ENCODE peak calls at places on chromosomes 13 and 19, in ten cellular contexts. L is tibial artery; N is effector memory CD4-positive, alpha-beta T cell; R is mesendoderm; S is heart right ventricle; G is uterus; Q is upper lobe of right lung; A is fibroblast of lung; J is naive thymus-derived CD4-positive, alpha-beta T cell; C is pancreas. X is an unnamed sample.

GRCh38 chr19:30116984-30117555 is 175.0 kb downstream of the URI1 start:
- DNase-seq in L (no peak), N (no peak), R (peak; percentile 7), S (no peak), G (no peak), Q (peak; percentile 28), A (no peak), J (no peak), C (no peak), X (no peak)

GRCh38 chr19:45763691-45764294 is 5.3 kb downstream of the SIX5 start:
- DNase-seq in L (no peak), N (no peak), R (no peak), S (no peak), G (peak; percentile 45), Q (no peak), A (no peak), J (no peak), C (no peak), X (no peak)

GRCh38 chr13:77390391-77390790 is 63.5 kb upstream of the MYCBP2 start:
- DNase-seq in L (peak; percentile 67), N (no peak), R (no peak), S (no peak), G (no peak), Q (no peak), A (no peak), J (no peak), C (no peak), X (no peak)

GRCh38 chr13:61128850-61129645 is 286.6 kb downstream of the PCDH20 start:
- DNase-seq in L (no peak), N (no peak), R (peak; percentile 25), S (no peak), G (no peak), Q (no peak), A (peak; percentile 37), J (no peak), C (no peak), X (no peak)

GRCh38 chr13:50969691-50970090 is 60.1 kb downstream of the RNASEH2B start:
- DNase-seq in L (no peak), N (no peak), R (peak; percentile 87), S (no peak), G (no peak), Q (no peak), A (peak; percentile 17), J (no peak), C (no peak), X (peak; percentile 16)

GRCh38 chr13:101520672-101521071 is 68.2 kb downstream of the ITGBL1 start:
- DNase-seq in L (no peak), N (no peak), R (no peak), S (no peak), G (no peak), Q (no peak), A (peak; percentile 81), J (no peak), C (no peak), X (peak; percentile 69)

GRCh38 chr13:75181906-75182305 is 300.1 kb downstream of the TBC1D4 start:
- DNase-seq in L (no peak), N (no peak), R (no peak), S (no peak), G (no peak), Q (no peak), A (peak; percentile 93), J (no peak), C (no peak), X (peak; percentile 56)

GRCh38 chr13:65613004-65613403 is 1617.1 kb downstream of the PCDH9 start:
- DNase-seq in L (no peak), N (no peak), R (peak; percentile 32), S (no peak), G (no peak), Q (no peak), A (no peak), J (no peak), C (no peak), X (no peak)

GRCh38 chr19:53037101-53038097 is 7.1 kb upstream of the ERVV-2 start:
- DNase-seq in L (no peak), N (no peak), R (no peak), S (peak; percentile 5), G (no peak), Q (peak; percentile 65), A (peak; percentile 60), J (no peak), C (peak; percentile 26), X (peak; percentile 53)

GRCh38 chr13:59880468-59880867 is 283.3 kb downstream of the DIAPH3 start:
- DNase-seq in L (no peak), N (no peak), R (no peak), S (no peak), G (no peak), Q (no peak), A (peak; percentile 10), J (no peak), C (no peak), X (peak; percentile 27)

GRCh38 chr13:108897955-108898354 is 268.5 kb downstream of the MYO16 start:
- DNase-seq in L (no peak), N (no peak), R (no peak), S (no peak), G (no peak), Q (no peak), A (no peak), J (no peak), C (no peak), X (no peak)

GRCh38 chr13:114147803-114148520 is 15.5 kb upstream of the RASA3 start:
- DNase-seq in L (no peak), N (no peak), R (no peak), S (no peak), G (no peak), Q (peak; percentile 32), A (no peak), J (no peak), C (no peak), X (no peak)

GRCh38 chr13:43246382-43246781 is 223.0 kb downstream of the DNAJC15 start:
- DNase-seq in L (no peak), N (no peak), R (no peak), S (no peak), G (no peak), Q (no peak), A (no peak), J (no peak), C (no peak), X (no peak)

GRCh38 chr13:49444517-49445395 is 682 bp downstream of the SETDB2 start:
- DNase-seq in L (peak; percentile 38), N (peak; percentile 6), R (peak; percentile 89), S (no peak), G (no peak), Q (no peak), A (peak; percentile 64), J (peak; percentile 45), C (no peak), X (peak; percentile 52)

GRCh38 chr13:69828527-69828926 is 279.1 kb upstream of the ATXN8OS start:
- DNase-seq in L (no peak), N (no peak), R (peak; percentile 84), S (no peak), G (no peak), Q (no peak), A (no peak), J (no peak), C (no peak), X (no peak)

GRCh38 chr19:1467228-1467511 is 11.8 kb downstream of the C19orf25 start:
- DNase-seq in L (no peak), N (no peak), R (no peak), S (no peak), G (no peak), Q (no peak), A (no peak), J (no peak), C (no peak), X (no peak)
- H3K4me1 ChIP-seq in L (peaks cover 68% of the 10 kb centered on the region), N (peaks cover 59% of the 10 kb centered on the region), R (peaks cover 3% of the 10 kb centered on the region), S (peaks cover 41% of the 10 kb centered on the region), G (peaks cover 12% of the 10 kb centered on the region), Q (peaks cover 36% of the 10 kb centered on the region), A (peaks cover 3% of the 10 kb centered on the region), J (peaks cover 30% of the 10 kb centered on the region), C (peaks cover 35% of the 10 kb centered on the region), X (peaks cover 61% of the 10 kb centered on the region)

GRCh38 chr19:11887247-11887617 is 350 bp upstream of the ZNF69 start:
- DNase-seq in L (no peak), N (no peak), R (peak; percentile 56), S (no peak), G (no peak), Q (no peak), A (peak; percentile 24), J (no peak), C (no peak), X (no peak)
- H3K4me3 ChIP-seq in L (peak overlapping the region; percentile 75), N (peak overlapping the region; percentile 81), R (no peak overlapping the region), S (no peak overlapping the region), G (peak overlapping the region; percentile 62), Q (peak overlapping the region; percentile 74), A (no peak overlapping the region), J (peak overlapping the region; percentile 86), C (no peak overlapping the region), X (no peak overlapping the region)

GRCh38 chr19:5112175-5112574 is 143.3 kb downstream of the KDM4B start:
- DNase-seq in L (no peak), N (no peak), R (no peak), S (no peak), G (no peak), Q (no peak), A (no peak), J (no peak), C (no peak), X (no peak)

GRCh38 chr19:5111051-5111450 is 142.1 kb downstream of the KDM4B start:
- DNase-seq in L (no peak), N (no peak), R (no peak), S (no peak), G (no peak), Q (no peak), A (no peak), J (no peak), C (no peak), X (no peak)

GRCh38 chr19:5113633-5114586 is 145.0 kb downstream of the KDM4B start:
- DNase-seq in L (no peak), N (no peak), R (no peak), S (no peak), G (no peak), Q (no peak), A (no peak), J (no peak), C (no peak), X (no peak)

GRCh38 chr19:5113101-5113557 is 144.2 kb downstream of the KDM4B start:
- DNase-seq in L (no peak), N (no peak), R (peak; percentile 60), S (no peak), G (no peak), Q (no peak), A (peak; percentile 81), J (no peak), C (no peak), X (no peak)

DNA sequence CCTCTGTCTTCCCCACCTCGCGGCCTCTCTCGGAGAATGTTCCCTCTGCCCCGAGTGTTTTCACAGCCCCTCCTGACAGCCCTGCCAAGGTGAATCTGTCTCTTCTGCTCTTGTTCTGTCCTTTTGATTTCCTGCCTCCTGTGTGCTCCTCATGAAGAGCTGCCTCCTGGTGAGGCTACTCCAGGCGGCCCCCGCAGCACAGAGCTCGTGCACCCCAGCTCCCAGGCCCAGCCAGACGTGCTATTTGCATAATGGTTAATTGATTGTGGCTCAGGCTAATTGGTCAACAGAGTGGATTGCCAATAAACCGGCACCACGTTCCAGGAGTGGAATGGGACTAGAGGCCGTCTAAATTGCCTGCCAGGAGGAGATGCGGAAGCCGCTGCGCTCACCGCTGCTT is 143.8 kb downstream of the KDM4B start:
- DNase-seq in L (no peak), N (no peak), R (no peak), S (no peak), G (no peak), Q (no peak), A (no peak), J (no peak), C (no peak), X (no peak)
- H3K27ac ChIP-seq in L (no peak overlapping the region), N (no peak overlapping the region), R (peak overlapping the region; percentile 19), S (no peak overlapping the region), G (no peak overlapping the region), Q (no peak overlapping the region), A (no peak overlapping the region), J (no peak overlapping the region), C (no peak overlapping the region), X (no peak overlapping the region)

GRCh38 chr19:50798116-50798942 is 8.1 kb downstream of the ACP4 start:
- DNase-seq in L (no peak), N (no peak), R (peak; percentile 38), S (no peak), G (no peak), Q (no peak), A (no peak), J (no peak), C (no peak), X (no peak)
- H3K4me1 ChIP-seq in L (peaks cover 12% of the 10 kb centered on the region), N (peaks cover 3% of the 10 kb centered on the region), R (no peaks in the 10 kb centered on the region), S (peaks cover 3% of the 10 kb centered on the region), G (no peaks in the 10 kb centered on the region), Q (peaks cover 8% of the 10 kb centered on the region), A (peaks cover 5% of the 10 kb centered on the region), J (peaks cover 7% of the 10 kb centered on the region), C (peaks cover 11% of the 10 kb centered on the region), X (peaks cover 17% of the 10 kb centered on the region)

X was measured in mammary epithelial cell.